ENCODE peak calls at places on chromosomes 16 and 17, in seven cellular contexts. L, M, Y, N, I, Z and J are unnamed samples.

GRCh38 chr16:15539197-15539596 is 103.8 kb downstream of the MARF1 start:
- DNase-seq in L (no peak), M (no peak), Y (no peak), N (no peak), I (no peak), Z (no peak), J (no peak)

GRCh38 chr16:4511441-4512082 is 27.0 kb downstream of the CDIP1 start:
- DNase-seq in L (no peak), M (peak; percentile 66), Y (peak; percentile 63), N (no peak), I (peak; percentile 38), Z (no peak), J (no peak)

GRCh38 chr16:24988593-24989338 is 26.4 kb downstream of the ARHGAP17 start:
- DNase-seq in L (peak; percentile 35), M (no peak), Y (no peak), N (no peak), I (no peak), Z (no peak), J (no peak)

GRCh38 chr17:2158011-2158410 is 103.1 kb downstream of the HIC1 start:
- DNase-seq in L (peak; percentile 58), M (no peak), Y (no peak), N (no peak), I (no peak), Z (no peak), J (no peak)

GRCh38 chr17:64441772-64442549 is 7.0 kb upstream of the MILR1 start:
- DNase-seq in L (peak; percentile 58), M (no peak), Y (no peak), N (no peak), I (no peak), Z (peak; percentile 44), J (no peak)

GRCh38 chr17:78898075-78898836 is 4.7 kb downstream of the CEP295NL start:
- DNase-seq in L (no peak), M (no peak), Y (no peak), N (no peak), I (no peak), Z (no peak), J (no peak)

GRCh38 chr17:17792551-17793377 is 44.0 kb downstream of the SREBF1 start:
- DNase-seq in L (no peak), M (no peak), Y (no peak), N (no peak), I (no peak), Z (peak; percentile 68), J (no peak)

GRCh38 chr17:29066053-29066452 is 23.1 kb downstream of the PIPOX start:
- DNase-seq in L (no peak), M (no peak), Y (no peak), N (no peak), I (no peak), Z (no peak), J (no peak)

GRCh38 chr17:50346313-50347086 is 574 bp downstream of the XYLT2 start:
- DNase-seq in L (no peak), M (peak; percentile 59), Y (peak; percentile 45), N (peak; percentile 42), I (peak; percentile 20), Z (peak; percentile 41), J (no peak)

GRCh38 chr17:82397449-82398335 is 20.5 kb upstream of the HEXD start:
- DNase-seq in L (no peak), M (no peak), Y (no peak), N (no peak), I (no peak), Z (no peak), J (no peak)

GRCh38 chr17:17693253-17693954 is 12.1 kb downstream of the RAI1 start:
- DNase-seq in L (peak; percentile 54), M (peak; percentile 65), Y (peak; percentile 54), N (no peak), I (peak; percentile 73), Z (no peak), J (peak; percentile 57)

GRCh38 chr17:17044846-17045561 is 2.7 kb downstream of the MPRIP start:
- DNase-seq in L (no peak), M (no peak), Y (no peak), N (no peak), I (peak; percentile 53), Z (no peak), J (no peak)

GRCh38 chr16:63447121-63447520 is 1410.9 kb upstream of the CDH8 start:
- DNase-seq in L (no peak), M (no peak), Y (no peak), N (no peak), I (peak; percentile 44), Z (no peak), J (no peak)

GRCh38 chr17:79808763-79809529 is 12.1 kb upstream of the CBX8 start:
- DNase-seq in L (no peak), M (no peak), Y (no peak), N (no peak), I (peak; percentile 88), Z (no peak), J (peak; percentile 74)

GRCh38 chr16:11253009-11253994 is 2.7 kb downstream of the SOCS1 start:
- DNase-seq in L (no peak), M (no peak), Y (no peak), N (no peak), I (no peak), Z (peak; percentile 55), J (no peak)

GRCh38 chr16:13436641-13437423 is 483.1 kb upstream of the ERCC4 start:
- DNase-seq in L (no peak), M (no peak), Y (no peak), N (no peak), I (no peak), Z (no peak), J (no peak)

GRCh38 chr17:10139560-10139959 is 58.8 kb downstream of the GAS7 start:
- DNase-seq in L (no peak), M (no peak), Y (no peak), N (no peak), I (no peak), Z (no peak), J (no peak)

GRCh38 chr17:80512233-80512632 is 32.4 kb upstream of the RPTOR start:
- DNase-seq in L (no peak), M (no peak), Y (no peak), N (no peak), I (no peak), Z (no peak), J (no peak)

GRCh38 chr16:83298541-83298940 is 509.2 kb upstream of the HSBP1 start:
- DNase-seq in L (no peak), M (no peak), Y (no peak), N (no peak), I (no peak), Z (no peak), J (no peak)

GRCh38 chr17:48610282-48611211 is at the start of gene HOXB7:
- DNase-seq in L (peak; percentile 54), M (peak; percentile 58), Y (no peak), N (peak; percentile 63), I (peak; percentile 82), Z (peak; percentile 49), J (no peak)